ENCODE peak calls at places on chromosomes 1 and 21, in eight cellular contexts. W is stimulated activated CD4-positive, alpha-beta T cell treated with anti-CD3 and anti-CD28 coated beads, Interleukin-4, amount 100 ng/mL, for 48 hours; D is astrocyte of the spinal cord; L is ovary; E is A549; O is activated T-cell treated with anti-CD3 and anti-CD28 coated beads for 4 hours; U is HTR-8/SVneo; I is hippocampal formation. N is an unnamed sample.

GRCh38 chr1:209769956-209770355 is 14.1 kb downstream of the TRAF3IP3 start:
- DNase-seq in O (no peak), L (no peak), E (no peak), U (no peak), W (no peak), I (no peak), D (peak; percentile 40), N (no peak)

GRCh38 chr1:52139817-52140540 is 1.9 kb upstream of the ZFYVE9 start:
- DNase-seq in E (no peak), I (no peak), U (peak; percentile 41), W (no peak), L (no peak), D (peak; percentile 85), O (peak; percentile 18), N (no peak)

GRCh38 chr1:14929547-14930223 is 223.9 kb upstream of the TMEM51 start:
- DNase-seq in I (no peak), E (peak; percentile 25), D (peak; percentile 36), L (peak; percentile 72), O (no peak), U (no peak), W (no peak), N (no peak)

GRCh38 chr1:203914292-203914691 is 52.9 kb downstream of the SNRPE start:
- DNase-seq in I (no peak), O (no peak), L (no peak), D (no peak), U (no peak), W (no peak), E (no peak), N (no peak)

GRCh38 chr1:229941160-229941559 is 125.9 kb upstream of the GALNT2 start:
- DNase-seq in U (no peak), O (no peak), D (no peak), W (no peak), I (no peak), L (no peak), E (no peak), N (no peak)

GRCh38 chr1:94522304-94522703 is 19.3 kb downstream of the F3 start:
- DNase-seq in O (no peak), E (peak; percentile 41), U (no peak), I (peak; percentile 14), W (no peak), D (peak; percentile 76), L (no peak), N (no peak)

GRCh38 chr21:36141513-36141925 is 6.6 kb downstream of the CBR3 start:
- DNase-seq in D (peak; percentile 86), O (peak; percentile 86), L (peak; percentile 64), E (peak; percentile 87), U (peak; percentile 70), W (peak; percentile 75), I (peak; percentile 88), N (no peak)

GRCh38 chr1:53943090-53943489 is 2.4 kb downstream of the IFT25 start:
- DNase-seq in U (no peak), O (no peak), D (no peak), L (no peak), I (no peak), E (no peak), W (no peak), N (no peak)

GRCh38 chr1:45622891-45623394 is 911 bp downstream of the CCDC17 start:
- DNase-seq in L (peak; percentile 61), O (no peak), I (no peak), W (no peak), D (no peak), E (no peak), U (no peak), N (no peak)

GRCh38 chr1:243246916-243247315 is 8.2 kb downstream of the CEP170 start:
- DNase-seq in O (no peak), U (no peak), L (no peak), D (peak; percentile 72), I (peak; percentile 18), E (no peak), W (no peak), N (no peak)

GRCh38 chr1:92711473-92712165 is 73.3 kb downstream of the EVI5 start:
- DNase-seq in L (no peak), O (no peak), I (no peak), D (no peak), E (no peak), U (no peak), W (no peak), N (no peak)

GRCh38 chr21:26637346-26637745 is 64.3 kb upstream of the CYYR1 start:
- DNase-seq in I (no peak), E (no peak), L (no peak), W (no peak), D (no peak), O (no peak), U (no peak), N (no peak)

GRCh38 chr1:51237714-51238403 is 1.8 kb downstream of the RNF11 start:
- DNase-seq in D (peak; percentile 61), O (no peak), L (no peak), U (no peak), W (no peak), I (no peak), E (no peak), N (no peak)

N was measured in 8988T.